ENCODE peak calls at places on chromosomes 5 and 9, in six cellular contexts. One of them, this sample, is unnamed.

GRCh38 chr5:151319334-151319733 is 15.8 kb upstream of the SLC36A3 start:
- DNase-seq in psoas muscle: peak
- DNase-seq in tibial artery: no peak
- DNase-seq in kidney: no peak
- DNase-seq in HCT116: peak
- DNase-seq in AG04450: no peak
- DNase-seq in this sample: no peak

GRCh38 chr5:156835905-156836304 is 14.2 kb upstream of the PPP1R2B start:
- DNase-seq in AG04450: no peak
- DNase-seq in HCT116: peak
- DNase-seq in kidney: no peak
- DNase-seq in tibial artery: no peak
- DNase-seq in psoas muscle: no peak
- DNase-seq in this sample: no peak

GRCh38 chr5:172901012-172901780 is 58.0 kb upstream of the RPL26L1 start:
- DNase-seq in HCT116: no peak
- DNase-seq in tibial artery: peak
- DNase-seq in AG04450: peak
- DNase-seq in kidney: peak
- DNase-seq in psoas muscle: peak
- DNase-seq in this sample: no peak

GRCh38 chr5:95715799-95716461 is 15.2 kb upstream of the RHOBTB3 start:
- DNase-seq in psoas muscle: no peak
- DNase-seq in AG04450: no peak
- DNase-seq in tibial artery: no peak
- DNase-seq in HCT116: peak
- DNase-seq in kidney: no peak
- DNase-seq in this sample: peak

GRCh38 chr9:81092057-81092456 is 597.3 kb downstream of the TLE1 start:
- DNase-seq in psoas muscle: no peak
- DNase-seq in kidney: no peak
- DNase-seq in AG04450: no peak
- DNase-seq in tibial artery: no peak
- DNase-seq in HCT116: no peak
- DNase-seq in this sample: no peak

GRCh38 chr5:151675956-151676712 is 10.6 kb downstream of the SPARC start:
- DNase-seq in psoas muscle: no peak
- DNase-seq in kidney: no peak
- DNase-seq in HCT116: no peak
- DNase-seq in tibial artery: no peak
- DNase-seq in AG04450: no peak
- DNase-seq in this sample: no peak

GRCh38 chr5:141508808-141509611 is 20.1 kb downstream of the PCDHGC5 start:
- DNase-seq in psoas muscle: peak
- DNase-seq in AG04450: peak
- DNase-seq in tibial artery: peak
- DNase-seq in kidney: peak
- DNase-seq in HCT116: no peak
- DNase-seq in this sample: peak

GRCh38 chr5:100584889-100585288 is 49.7 kb downstream of the FAM174A start:
- DNase-seq in kidney: no peak
- DNase-seq in tibial artery: no peak
- DNase-seq in psoas muscle: no peak
- DNase-seq in HCT116: no peak
- DNase-seq in AG04450: no peak
- DNase-seq in this sample: no peak

GRCh38 chr5:2375291-2375690 is 376.2 kb downstream of the IRX2 start:
- DNase-seq in AG04450: no peak
- DNase-seq in HCT116: no peak
- DNase-seq in tibial artery: no peak
- DNase-seq in psoas muscle: no peak
- DNase-seq in kidney: no peak
- DNase-seq in this sample: no peak

GRCh38 chr9:114988962-114989599 is 58.7 kb upstream of the TNFSF8 start:
- DNase-seq in kidney: no peak
- DNase-seq in AG04450: no peak
- DNase-seq in psoas muscle: no peak
- DNase-seq in tibial artery: no peak
- DNase-seq in HCT116: no peak
- DNase-seq in this sample: peak

GRCh38 chr5:43019615-43020293 is 20.4 kb downstream of the ANXA2R start:
- DNase-seq in kidney: peak
- DNase-seq in AG04450: no peak
- DNase-seq in psoas muscle: peak
- DNase-seq in HCT116: peak
- DNase-seq in tibial artery: no peak
- DNase-seq in this sample: no peak

GRCh38 chr5:173888473-173889135 is 455 bp downstream of the CPEB4 start:
- DNase-seq in psoas muscle: peak
- DNase-seq in AG04450: no peak
- DNase-seq in HCT116: no peak
- DNase-seq in kidney: peak
- DNase-seq in tibial artery: peak
- DNase-seq in this sample: no peak

GRCh38 chr5:148750614-148751013 is 75.8 kb upstream of the ADRB2 start:
- DNase-seq in tibial artery: no peak
- DNase-seq in AG04450: no peak
- DNase-seq in kidney: no peak
- DNase-seq in HCT116: no peak
- DNase-seq in psoas muscle: no peak
- DNase-seq in this sample: no peak

GRCh38 chr9:1276474-1276873 is 226.3 kb downstream of the DMRT2 start:
- DNase-seq in kidney: no peak
- DNase-seq in psoas muscle: no peak
- DNase-seq in tibial artery: no peak
- DNase-seq in HCT116: no peak
- DNase-seq in AG04450: no peak
- DNase-seq in this sample: no peak

GRCh38 chr9:31259824-31260223 is 1124.6 kb upstream of the ACO1 start:
- DNase-seq in kidney: no peak
- DNase-seq in psoas muscle: no peak
- DNase-seq in AG04450: no peak
- DNase-seq in tibial artery: no peak
- DNase-seq in HCT116: no peak
- DNase-seq in this sample: no peak

GRCh38 chr5:179242676-179243075 is 102.6 kb downstream of the ADAMTS2 start:
- DNase-seq in psoas muscle: no peak
- DNase-seq in kidney: no peak
- DNase-seq in HCT116: no peak
- DNase-seq in tibial artery: peak
- DNase-seq in AG04450: no peak
- DNase-seq in this sample: no peak

GRCh38 chr9:134333234-134333873 is 7.1 kb downstream of the RXRA start:
- DNase-seq in psoas muscle: peak
- DNase-seq in tibial artery: no peak
- DNase-seq in AG04450: no peak
- DNase-seq in kidney: peak
- DNase-seq in HCT116: no peak
- DNase-seq in this sample: no peak

GRCh38 chr9:121599186-121599871 is 52.1 kb upstream of the DAB2IP start:
- DNase-seq in tibial artery: peak
- DNase-seq in HCT116: peak
- DNase-seq in kidney: peak
- DNase-seq in AG04450: no peak
- DNase-seq in psoas muscle: peak
- DNase-seq in this sample: peak

GRCh38 chr5:139648205-139649081 is at the start of gene CXXC5:
- DNase-seq in AG04450: peak
- DNase-seq in tibial artery: peak
- DNase-seq in kidney: peak
- DNase-seq in HCT116: no peak
- DNase-seq in psoas muscle: peak
- DNase-seq in this sample: peak

GRCh38 chr9:129415031-129415953 is 205.6 kb downstream of the C9orf50 start:
- DNase-seq in kidney: no peak
- DNase-seq in HCT116: no peak
- DNase-seq in AG04450: no peak
- DNase-seq in tibial artery: no peak
- DNase-seq in psoas muscle: peak
- DNase-seq in this sample: no peak

GRCh38 chr9:38081356-38082108 is 12.5 kb upstream of the SHB start:
- DNase-seq in HCT116: no peak
- DNase-seq in AG04450: no peak
- DNase-seq in psoas muscle: no peak
- DNase-seq in kidney: peak
- DNase-seq in tibial artery: no peak
- DNase-seq in this sample: no peak

GRCh38 chr5:9361835-9362234 is 184.0 kb downstream of the SEMA5A start:
- DNase-seq in tibial artery: no peak
- DNase-seq in kidney: no peak
- DNase-seq in AG04450: no peak
- DNase-seq in HCT116: peak
- DNase-seq in psoas muscle: no peak
- DNase-seq in this sample: peak

GRCh38 chr9:97908736-97909135 is 13.6 kb downstream of the TRMO start:
- DNase-seq in HCT116: no peak
- DNase-seq in psoas muscle: no peak
- DNase-seq in AG04450: no peak
- DNase-seq in kidney: no peak
- DNase-seq in tibial artery: no peak
- DNase-seq in this sample: no peak

GRCh38 chr9:20317701-20318100 is 304.6 kb downstream of the MLLT3 start:
- DNase-seq in AG04450: no peak
- DNase-seq in kidney: no peak
- DNase-seq in HCT116: no peak
- DNase-seq in tibial artery: no peak
- DNase-seq in psoas muscle: no peak
- DNase-seq in this sample: no peak

GRCh38 chr5:170781946-170782345 is 1.6 kb upstream of the GABRP start:
- DNase-seq in psoas muscle: no peak
- DNase-seq in HCT116: no peak
- DNase-seq in tibial artery: no peak
- DNase-seq in kidney: no peak
- DNase-seq in AG04450: no peak
- DNase-seq in this sample: no peak

GRCh38 chr5:116453920-116454319 is 120.7 kb downstream of the SEMA6A start:
- DNase-seq in tibial artery: no peak
- DNase-seq in psoas muscle: no peak
- DNase-seq in AG04450: no peak
- DNase-seq in HCT116: no peak
- DNase-seq in kidney: no peak
- DNase-seq in this sample: no peak

GRCh38 chr5:63128018-63128417 is 549.4 kb downstream of the LRRC70 start:
- DNase-seq in HCT116: no peak
- DNase-seq in tibial artery: no peak
- DNase-seq in kidney: no peak
- DNase-seq in AG04450: no peak
- DNase-seq in psoas muscle: no peak
- DNase-seq in this sample: no peak

GRCh38 chr5:161085081-161085480 is 233.1 kb upstream of the ATP10B start:
- DNase-seq in tibial artery: no peak
- DNase-seq in HCT116: no peak
- DNase-seq in kidney: no peak
- DNase-seq in AG04450: no peak
- DNase-seq in psoas muscle: no peak
- DNase-seq in this sample: no peak
- H3K27ac ChIP-seq in tibial artery: no peak
- H3K27ac ChIP-seq in HCT116: no peak
- H3K27ac ChIP-seq in kidney: no peak
- H3K27ac ChIP-seq in AG04450: no peak
- H3K27ac ChIP-seq in psoas muscle: no peak
- H3K27ac ChIP-seq in this sample: no peak

DNA sequence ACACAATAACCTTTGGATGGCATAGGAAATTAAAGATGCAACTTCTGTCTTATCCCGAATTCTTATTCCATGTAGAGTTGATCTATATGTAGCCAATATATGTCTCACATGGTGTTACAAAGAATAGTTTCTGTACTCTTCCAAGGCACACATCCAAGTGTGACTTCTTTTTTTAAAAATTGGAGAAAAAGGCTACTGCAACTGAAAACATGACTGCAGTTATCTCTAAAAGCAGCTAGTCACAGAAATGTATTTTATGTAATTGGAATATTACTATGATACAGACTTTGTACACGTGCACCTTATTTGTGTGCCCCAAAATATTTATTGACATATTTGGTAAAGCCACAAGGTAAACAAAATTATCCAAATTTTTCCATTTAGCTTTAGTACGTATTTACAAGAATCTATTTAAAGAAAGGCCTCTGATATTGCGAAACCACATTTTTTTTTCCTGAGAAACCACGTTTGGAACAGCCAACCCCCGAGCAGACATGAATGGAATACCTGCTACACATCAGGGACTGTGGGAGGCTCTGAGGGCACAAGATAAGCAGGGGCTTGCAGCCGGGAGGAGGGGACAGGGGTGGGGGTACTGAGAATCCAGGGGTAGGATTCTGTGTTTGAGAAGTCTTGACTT is 133.4 kb downstream of the WDR41 start:
- DNase-seq in tibial artery: no peak
- DNase-seq in HCT116: no peak
- DNase-seq in kidney: no peak
- DNase-seq in AG04450: peak
- DNase-seq in psoas muscle: no peak
- DNase-seq in this sample: no peak
- TF ChIP-seq CTCF in tibial artery: no peak
- TF ChIP-seq CTCF in HCT116: no peak
- TF ChIP-seq CTCF in kidney: no peak
- TF ChIP-seq CTCF in AG04450: no peak
- TF ChIP-seq CTCF in psoas muscle: no peak
- TF ChIP-seq CTCF in this sample: no peak

GRCh38 chr5:103425686-103426454 is 136.7 kb downstream of the NUDT12 start:
- DNase-seq in tibial artery: no peak
- DNase-seq in AG04450: no peak
- DNase-seq in psoas muscle: no peak
- DNase-seq in kidney: no peak
- DNase-seq in HCT116: no peak
- DNase-seq in this sample: no peak
- H3K27ac ChIP-seq in tibial artery: no peak
- H3K27ac ChIP-seq in AG04450: peak
- H3K27ac ChIP-seq in psoas muscle: no peak
- H3K27ac ChIP-seq in kidney: no peak
- H3K27ac ChIP-seq in HCT116: no peak
- H3K27ac ChIP-seq in this sample: no peak

GRCh38 chr9:93480728-93481324 is 27.4 kb upstream of the FAM120AOS start:
- DNase-seq in tibial artery: no peak
- DNase-seq in psoas muscle: no peak
- DNase-seq in HCT116: no peak
- DNase-seq in AG04450: no peak
- DNase-seq in kidney: no peak
- DNase-seq in this sample: no peak
- TF ChIP-seq CTCF in tibial artery: no peak
- TF ChIP-seq CTCF in psoas muscle: no peak
- TF ChIP-seq CTCF in HCT116: no peak
- TF ChIP-seq CTCF in AG04450: no peak
- TF ChIP-seq CTCF in kidney: no peak
- TF ChIP-seq CTCF in this sample: no peak

GRCh38 chr9:94826044-94826443 is 99.5 kb downstream of the AOPEP start:
- DNase-seq in tibial artery: peak
- DNase-seq in kidney: no peak
- DNase-seq in psoas muscle: peak
- DNase-seq in AG04450: no peak
- DNase-seq in HCT116: no peak
- DNase-seq in this sample: no peak
- H3K27ac ChIP-seq in tibial artery: peak
- H3K27ac ChIP-seq in kidney: no peak
- H3K27ac ChIP-seq in psoas muscle: peak
- H3K27ac ChIP-seq in AG04450: no peak
- H3K27ac ChIP-seq in HCT116: no peak
- H3K27ac ChIP-seq in this sample: no peak

GRCh38 chr9:124685217-124685616 is 85.9 kb downstream of the NR6A1 start:
- DNase-seq in tibial artery: no peak
- DNase-seq in kidney: no peak
- DNase-seq in HCT116: no peak
- DNase-seq in psoas muscle: no peak
- DNase-seq in AG04450: no peak
- DNase-seq in this sample: no peak
- TF ChIP-seq CTCF in tibial artery: no peak
- TF ChIP-seq CTCF in kidney: no peak
- TF ChIP-seq CTCF in HCT116: no peak
- TF ChIP-seq CTCF in psoas muscle: no peak
- TF ChIP-seq CTCF in AG04450: no peak
- TF ChIP-seq CTCF in this sample: no peak

GRCh38 chr9:73143606-73144328 is 7.9 kb upstream of the ANXA1 start:
- DNase-seq in AG04450: peak
- DNase-seq in psoas muscle: no peak
- DNase-seq in HCT116: peak
- DNase-seq in kidney: no peak
- DNase-seq in tibial artery: no peak
- DNase-seq in this sample: peak
- H3K27ac ChIP-seq in AG04450: no peak
- H3K27ac ChIP-seq in psoas muscle: no peak
- H3K27ac ChIP-seq in HCT116: peak
- H3K27ac ChIP-seq in kidney: no peak
- H3K27ac ChIP-seq in tibial artery: no peak
- H3K27ac ChIP-seq in this sample: no peak